ENCODE peak calls at places on chromosomes 12 and 14, in nine cellular contexts. W, H, X, I, Y, G, L, Z and F are unnamed samples.

GRCh38 chr12:47903927-47904646 is 707 bp downstream of the VDR start:
- DNase-seq in W (peak), Z (peak), H (peak), G (peak), X (peak), L (no peak), I (peak), Y (peak), F (no peak)

GRCh38 chr12:88242161-88242925 is 100.2 kb downstream of the TMTC3 start:
- DNase-seq in G (peak), H (no peak), X (peak), L (no peak), Z (peak), I (peak), Y (no peak), W (no peak), F (no peak)

GRCh38 chr14:36579573-36580140 is 2.8 kb downstream of the NKX2-8 start:
- DNase-seq in L (peak), H (peak), Y (no peak), I (no peak), W (no peak), Z (no peak), G (no peak), X (no peak), F (no peak)

GRCh38 chr14:77979666-77980351 is 179.9 kb downstream of the ADCK1 start:
- DNase-seq in Z (no peak), G (no peak), W (peak), Y (no peak), I (no peak), H (peak), L (peak), X (no peak), F (no peak)

GRCh38 chr12:96420255-96420930 is 20.2 kb upstream of the CDK17 start:
- DNase-seq in I (no peak), Z (peak), W (no peak), Y (no peak), H (no peak), L (no peak), X (no peak), G (peak), F (no peak)

GRCh38 chr12:1907652-1908611 is 10.5 kb downstream of the CACNA2D4 start:
- DNase-seq in L (no peak), Y (peak), H (peak), X (no peak), Z (no peak), W (no peak), G (no peak), I (no peak), F (no peak)

GRCh38 chr14:87960013-87960787 is 32.8 kb downstream of the GALC start:
- DNase-seq in G (no peak), L (no peak), Z (no peak), Y (no peak), H (no peak), I (no peak), X (no peak), W (no peak), F (no peak)

GRCh38 chr14:38291681-38292459 is 36.0 kb upstream of the CLEC14A start:
- DNase-seq in Z (peak), H (no peak), I (no peak), Y (no peak), L (no peak), W (no peak), X (no peak), G (peak), F (no peak)

GRCh38 chr12:90978117-90978770 is 23.3 kb upstream of the CCER1 start:
- DNase-seq in Y (no peak), X (peak), Z (peak), G (peak), L (peak), H (no peak), W (no peak), I (no peak), F (no peak)

GRCh38 chr12:121794532-121795028 is 1.1 kb upstream of the RHOF start:
- DNase-seq in Y (no peak), I (no peak), H (no peak), Z (no peak), G (no peak), W (no peak), X (no peak), L (no peak), F (no peak)

GRCh38 chr14:72590577-72590976 is 303.3 kb downstream of the DPF3 start:
- DNase-seq in G (no peak), X (no peak), Z (no peak), Y (no peak), H (no peak), W (no peak), I (no peak), L (no peak), F (no peak)

GRCh38 chr14:53956427-53957201 is at the start of gene BMP4:
- DNase-seq in W (peak), G (peak), Y (peak), I (peak), L (peak), Z (peak), H (peak), X (no peak), F (no peak)

GRCh38 chr12:28893365-28893764 is 255.7 kb upstream of the FAR2 start:
- DNase-seq in X (no peak), Z (peak), I (no peak), Y (no peak), G (peak), H (no peak), W (no peak), L (no peak), F (no peak)

GRCh38 chr12:90004319-90005074 is 295.9 kb upstream of the ATP2B1 start:
- DNase-seq in H (no peak), L (no peak), Y (no peak), Z (no peak), W (no peak), I (no peak), X (no peak), G (no peak), F (no peak)

GRCh38 chr14:88297306-88297705 is 25.8 kb downstream of the KCNK10 start:
- DNase-seq in H (no peak), L (no peak), X (no peak), G (no peak), Y (no peak), W (no peak), Z (no peak), I (no peak), F (no peak)

GRCh38 chr12:56212360-56212759 is 9.4 kb downstream of the RNF41 start:
- DNase-seq in G (no peak), W (no peak), I (no peak), H (no peak), X (no peak), Z (no peak), L (no peak), Y (no peak), F (no peak)

GRCh38 chr12:98594050-98594853 is 766 bp downstream of the SLC25A3 start:
- DNase-seq in G (no peak), Y (peak), X (no peak), L (peak), I (peak), Z (peak), H (no peak), W (no peak), F (no peak)

GRCh38 chr12:55729592-55730446 is 1.0 kb upstream of the CD63 start:
- DNase-seq in Y (peak), X (peak), W (peak), I (peak), L (peak), G (peak), Z (peak), H (peak), F (peak)

GRCh38 chr12:93790472-93791152 is 113.4 kb downstream of the CRADD start:
- DNase-seq in H (no peak), Y (no peak), I (no peak), Z (peak), G (peak), X (no peak), W (peak), L (no peak), F (no peak)

GRCh38 chr12:84201976-84202375 is 710.6 kb downstream of the SLC6A15 start:
- DNase-seq in X (no peak), H (no peak), G (no peak), L (no peak), I (no peak), Z (no peak), Y (no peak), W (no peak), F (no peak)

GRCh38 chr14:76294876-76295275 is 81.1 kb upstream of the ESRRB start:
- DNase-seq in X (no peak), G (no peak), W (no peak), Z (no peak), I (no peak), H (no peak), L (no peak), Y (no peak), F (no peak)

GRCh38 chr12:58961906-58962305 is 41.6 kb upstream of the LRIG3 start:
- DNase-seq in H (no peak), I (no peak), Y (no peak), Z (peak), W (no peak), X (no peak), G (peak), L (no peak), F (no peak)

GRCh38 chr12:62848418-62848817 is 86.5 kb downstream of the PPM1H start:
- DNase-seq in X (no peak), G (peak), W (no peak), H (no peak), L (no peak), Y (no peak), I (no peak), Z (peak), F (no peak)

GRCh38 chr14:60095781-60096450 is 4.2 kb downstream of the PCNX4 start:
- DNase-seq in H (no peak), Z (peak), Y (no peak), I (no peak), W (no peak), G (peak), X (peak), L (no peak), F (no peak)

GRCh38 chr12:102465762-102466560 is 14.4 kb downstream of the IGF1 start:
- DNase-seq in I (no peak), Z (no peak), L (no peak), W (no peak), Y (no peak), G (no peak), X (no peak), H (no peak), F (no peak)

GRCh38 chr14:65821224-65821753 is 408.8 kb downstream of the FUT8 start:
- DNase-seq in Y (no peak), W (no peak), I (no peak), Z (no peak), X (no peak), H (no peak), L (no peak), G (no peak), F (no peak)

GRCh38 chr12:132160016-132160415 is 15.8 kb downstream of the NOC4L start:
- DNase-seq in G (no peak), X (no peak), Z (no peak), H (no peak), L (no peak), W (no peak), Y (no peak), I (peak), F (no peak)

GRCh38 chr14:66939409-66939808 is 249.8 kb upstream of the GARIN2 start:
- DNase-seq in Z (no peak), W (no peak), H (no peak), G (no peak), L (no peak), X (no peak), I (no peak), Y (no peak), F (no peak)

GRCh38 chr12:130764073-130764472 is 48.0 kb upstream of the RIMBP2 start:
- DNase-seq in L (no peak), Z (peak), W (no peak), Y (no peak), H (no peak), I (no peak), G (peak), X (no peak), F (no peak)

GRCh38 chr12:29455087-29455486 is 42.4 kb downstream of the OVCH1 start:
- DNase-seq in Y (no peak), G (no peak), Z (no peak), I (no peak), L (no peak), X (no peak), H (no peak), W (no peak), F (no peak)

GRCh38 chr14:36667679-36668078 is 6.0 kb downstream of the PAX9 start:
- DNase-seq in Z (no peak), Y (no peak), W (no peak), H (no peak), X (no peak), L (no peak), G (no peak), I (no peak), F (no peak)

GRCh38 chr12:42262271-42262670 is 24.2 kb upstream of the YAF2 start:
- DNase-seq in Z (no peak), X (no peak), H (no peak), I (no peak), Y (no peak), G (no peak), L (no peak), W (no peak), F (no peak)

GRCh38 chr12:118125743-118126118 is 10.2 kb upstream of the PEBP1 start:
- DNase-seq in G (no peak), Z (no peak), L (no peak), H (no peak), X (no peak), Y (no peak), W (no peak), I (no peak), F (no peak)

GRCh38 chr12:118124333-118124874 is 11.5 kb upstream of the PEBP1 start:
- DNase-seq in L (no peak), Z (no peak), G (no peak), I (no peak), Y (no peak), X (no peak), H (no peak), W (no peak), F (no peak)

GRCh38 chr12:118119449-118119879 is 15.7 kb upstream of the VSIG10 start:
- DNase-seq in X (no peak), W (no peak), G (no peak), I (no peak), Z (no peak), H (peak), Y (no peak), L (peak), F (no peak)

GRCh38 chr12:118120579-118121363 is 15.2 kb upstream of the PEBP1 start:
- DNase-seq in G (peak), W (peak), H (peak), Z (peak), L (peak), X (peak), Y (peak), I (peak), F (peak)

GRCh38 chr12:118122264-118122663 is 13.7 kb upstream of the PEBP1 start:
- DNase-seq in W (no peak), Z (no peak), H (no peak), Y (no peak), I (no peak), X (no peak), L (no peak), G (no peak), F (no peak)
- TF ChIP-seq CTCF in W (no peak), Z (no peak), H (no peak), Y (no peak), I (no peak), X (no peak), L (no peak), G (no peak), F (no peak)

GRCh38 chr12:10695852-10696251 is 22.0 kb upstream of the STYK1 start:
- DNase-seq in H (no peak), I (no peak), X (no peak), G (no peak), L (no peak), Z (no peak), Y (no peak), W (no peak), F (no peak)

GRCh38 chr12:10689146-10689545 is 15.3 kb upstream of the STYK1 start:
- DNase-seq in H (no peak), W (no peak), G (no peak), Z (no peak), I (no peak), L (no peak), X (no peak), Y (no peak), F (no peak)

GRCh38 chr12:10688042-10688441 is 14.2 kb upstream of the STYK1 start:
- DNase-seq in G (no peak), W (no peak), L (no peak), H (no peak), I (no peak), Z (no peak), Y (no peak), X (no peak), F (no peak)

DNA sequence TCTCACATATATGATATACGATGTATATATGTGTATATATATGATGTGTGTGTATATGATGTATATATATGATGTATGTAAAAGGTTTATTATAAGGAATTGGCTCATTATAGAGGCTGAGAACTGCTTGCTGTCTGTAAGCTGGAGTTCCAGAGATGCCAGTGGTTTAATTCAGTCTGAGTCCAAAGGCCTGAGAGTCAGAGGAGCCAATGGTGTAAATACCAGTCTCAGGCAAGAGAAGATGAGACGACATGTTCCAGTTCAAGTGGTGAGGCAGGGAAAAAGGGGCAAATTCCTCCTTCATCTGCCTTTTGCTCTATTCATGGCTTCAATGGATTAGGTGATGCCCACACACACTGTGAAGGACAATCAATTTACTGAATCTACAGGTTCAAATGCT is 17.1 kb upstream of the STYK1 start:
- DNase-seq in W (no peak), H (no peak), I (no peak), X (no peak), Y (no peak), Z (no peak), L (no peak), G (no peak), F (no peak)
- TF ChIP-seq CTCF in W (no peak), H (no peak), I (no peak), X (no peak), Y (no peak), Z (no peak), L (no peak), G (no peak), F (no peak)

GRCh38 chr12:127898616-127899015 is 368.4 kb upstream of the TMEM132C start:
- DNase-seq in Y (no peak), I (no peak), G (no peak), X (no peak), H (no peak), Z (no peak), L (no peak), W (no peak), F (no peak)

GRCh38 chr12:127888948-127889347 is 378.0 kb upstream of the TMEM132C start:
- DNase-seq in L (no peak), H (no peak), Z (peak), I (peak), G (no peak), Y (no peak), W (no peak), X (no peak), F (no peak)

GRCh38 chr12:127899981-127900380 is 367.0 kb upstream of the TMEM132C start:
- DNase-seq in Y (no peak), Z (no peak), W (no peak), L (no peak), G (no peak), I (no peak), X (no peak), H (no peak), F (no peak)

GRCh38 chr12:127893875-127894635 is 372.9 kb upstream of the TMEM132C start:
- DNase-seq in Y (no peak), W (no peak), X (no peak), L (peak), H (peak), I (no peak), G (no peak), Z (peak), F (no peak)
- TF ChIP-seq CTCF in Y (no peak), W (peak), X (no peak), L (peak), H (peak), I (peak), G (no peak), Z (peak), F (peak)

GRCh38 chr12:48938805-48939204 is 13.5 kb upstream of the FKBP11 start:
- DNase-seq in X (no peak), Y (no peak), H (no peak), G (no peak), L (no peak), I (no peak), W (no peak), Z (no peak), F (no peak)

GRCh38 chr12:48940181-48940580 is 14.9 kb upstream of the FKBP11 start:
- DNase-seq in I (no peak), X (no peak), Z (no peak), H (no peak), L (no peak), W (no peak), G (no peak), Y (no peak), F (no peak)

GRCh38 chr12:48934312-48934706 is 9.0 kb upstream of the FKBP11 start:
- DNase-seq in X (no peak), Y (no peak), L (no peak), I (peak), W (peak), G (no peak), H (no peak), Z (no peak), F (no peak)

GRCh38 chr12:48936379-48936979 is 11.2 kb upstream of the FKBP11 start:
- DNase-seq in W (peak), Y (peak), I (peak), G (peak), X (peak), L (peak), Z (peak), H (peak), F (peak)

DNA sequence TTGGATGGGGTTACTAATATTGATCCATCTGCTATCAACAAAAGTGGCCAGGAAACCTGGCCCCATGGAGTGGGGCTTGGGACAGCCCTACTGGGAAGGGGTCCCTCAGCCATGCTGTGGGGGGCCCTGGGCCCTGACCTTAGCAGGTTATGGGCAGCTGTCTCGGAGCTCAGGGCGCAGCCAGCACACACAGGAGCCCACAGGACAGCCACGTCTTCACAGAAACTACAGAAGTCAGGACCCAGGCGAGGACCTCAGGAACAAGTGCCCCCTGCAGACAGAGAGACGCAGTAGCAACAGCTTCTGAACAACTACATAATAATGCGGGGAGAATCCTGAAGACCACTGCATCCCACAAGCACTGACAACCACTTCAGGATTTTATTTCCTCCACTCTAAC is 11.9 kb upstream of the FKBP11 start:
- DNase-seq in G (no peak), H (peak), Z (no peak), X (no peak), I (no peak), Y (no peak), L (peak), W (no peak), F (no peak)
- TF ChIP-seq CTCF in G (peak), H (peak), Z (no peak), X (peak), I (no peak), Y (no peak), L (peak), W (peak), F (peak)